ENCODE peak calls at places on chromosomes 13 and 19, in five cellular contexts. Y is CD4-positive, alpha-beta T cell; Z is GM12878; O is GM04504; S is HFF-Myc. C is an unnamed sample.

GRCh38 chr13:107476068-107476467 is 739.3 kb downstream of the LIG4 start:
- DNase-seq in O (peak; percentile 36), Z (no peak), Y (no peak), S (no peak), C (no peak)

GRCh38 chr13:73059460-73060250 is 850 bp downstream of the KLF5 start:
- DNase-seq in O (no peak), S (no peak), Y (peak; percentile 43), Z (no peak), C (no peak)

GRCh38 chr13:103812966-103813365 is 746.7 kb upstream of the SLC10A2 start:
- DNase-seq in Y (no peak), O (no peak), Z (no peak), S (no peak), C (no peak)

GRCh38 chr19:10450853-10451609 is 30.7 kb downstream of the PDE4A start:
- DNase-seq in O (no peak), Y (no peak), Z (no peak), S (no peak), C (no peak)

GRCh38 chr19:28327905-28328304 is 885.0 kb downstream of the UQCRFS1 start:
- DNase-seq in Z (no peak), S (no peak), Y (no peak), O (no peak), C (no peak)

GRCh38 chr13:77022341-77022740 is 4.6 kb downstream of the FBXL3 start:
- DNase-seq in O (no peak), Z (no peak), Y (no peak), S (no peak), C (no peak)

GRCh38 chr13:51801631-51802099 is 2.3 kb downstream of the DHRS12 start:
- DNase-seq in Y (no peak), S (no peak), Z (no peak), O (no peak), C (no peak)

GRCh38 chr13:112101360-112101930 is 34.5 kb downstream of the SOX1 start:
- DNase-seq in Z (no peak), S (no peak), O (no peak), Y (no peak), C (no peak)

GRCh38 chr19:19485161-19485997 is 30.0 kb downstream of the TSSK6 start:
- DNase-seq in S (no peak), Z (no peak), Y (no peak), O (no peak), C (no peak)

GRCh38 chr19:35542209-35542608 is 3.2 kb upstream of the TMEM147 start:
- DNase-seq in Y (no peak), O (no peak), Z (no peak), S (no peak), C (no peak)

GRCh38 chr13:29901714-29902631 is 51.6 kb upstream of the UBL3 start:
- DNase-seq in Y (peak; percentile 22), O (peak; percentile 84), Z (no peak), S (peak; percentile 84), C (no peak)

GRCh38 chr19:36120092-36120983 is 5.1 kb downstream of the TBCB start:
- DNase-seq in Y (no peak), O (no peak), Z (no peak), S (no peak), C (no peak)

GRCh38 chr19:43809762-43810696 is 7.8 kb upstream of the LYPD5 start:
- DNase-seq in Z (peak; percentile 24), S (no peak), O (no peak), Y (no peak), C (peak; percentile 38)

GRCh38 chr19:58218899-58219298 is 9.8 kb upstream of the ZNF544 start:
- DNase-seq in Y (no peak), Z (no peak), S (no peak), O (no peak), C (no peak)

GRCh38 chr13:113584205-113584869 is at the start of gene TFDP1:
- DNase-seq in O (peak; percentile 50), Y (peak; percentile 52), Z (peak; percentile 63), S (peak; percentile 47), C (peak; percentile 66)

GRCh38 chr13:41588899-41589298 is 131.5 kb downstream of the RGCC start:
- DNase-seq in S (peak; percentile 85), O (peak; percentile 79), Y (no peak), Z (no peak), C (no peak)

GRCh38 chr19:10887616-10888367 is 16.4 kb downstream of the CARM1 start:
- DNase-seq in S (no peak), Y (no peak), O (no peak), Z (no peak), C (no peak)

GRCh38 chr13:57633141-57633949 is 1.8 kb downstream of the PCDH17 start:
- DNase-seq in S (no peak), Z (no peak), Y (no peak), O (no peak), C (no peak)

GRCh38 chr13:80141114-80141849 is 199.6 kb downstream of the SPRY2 start:
- DNase-seq in Z (no peak), S (no peak), O (no peak), Y (no peak), C (no peak)

GRCh38 chr19:32223595-32224370 is 121.6 kb upstream of the ZNF507 start:
- DNase-seq in Z (no peak), S (no peak), Y (no peak), O (no peak), C (no peak)

GRCh38 chr13:43783820-43784219 is 3.0 kb downstream of the ENOX1 start:
- DNase-seq in O (no peak), S (no peak), Y (no peak), Z (no peak), C (no peak)

GRCh38 chr19:17103177-17103576 is 27.6 kb downstream of the MYO9B start:
- DNase-seq in S (no peak), O (no peak), Z (no peak), Y (no peak), C (no peak)

GRCh38 chr13:113513761-113514160 is 23.2 kb upstream of the DCUN1D2 start:
- DNase-seq in Y (no peak), Z (no peak), S (no peak), O (no peak), C (no peak)

GRCh38 chr13:113861433-113862030 is 2.3 kb downstream of the GAS6 start:
- DNase-seq in Y (no peak), O (no peak), Z (no peak), S (no peak), C (no peak)

GRCh38 chr19:30116984-30117555 is 175.0 kb downstream of the URI1 start:
- DNase-seq in Z (no peak), Y (no peak), O (no peak), S (no peak), C (no peak)

GRCh38 chr19:44807652-44808462 is 1.0 kb upstream of the BCAM start:
- DNase-seq in Y (no peak), S (no peak), Z (no peak), O (no peak), C (no peak)

GRCh38 chr19:16325161-16325527 is 518 bp downstream of the KLF2 start:
- DNase-seq in O (no peak), Z (no peak), S (no peak), Y (peak; percentile 52), C (no peak)

GRCh38 chr19:40378509-40378908 is 11.5 kb downstream of the HIPK4 start:
- DNase-seq in Y (no peak), Z (no peak), S (no peak), O (no peak), C (no peak)